ENCODE peak calls at places on chromosomes 12 and 14, in ten cellular contexts. I is naive thymus-derived CD4-positive, alpha-beta T cell; R is kidney; D is heart left ventricle; F is lower leg skin; X is fibroblast of villous mesenchyme; Y is HFF-Myc; O is foreskin fibroblast; P is fibroblast of lung; J is cardiac fibroblast. K is an unnamed sample.
A peak's percentile ranks its signal among the peaks of the same experiment; 100 is the strongest.

GRCh38 chr12:30626847-30627246 is 68.8 kb downstream of the IPO8 start:
- DNase-seq in I (no peak), R (no peak), D (no peak), F (no peak), X (no peak), Y (no peak), O (no peak), P (no peak), J (no peak), K (no peak)

GRCh38 chr14:54253195-54253947 is 143.4 kb upstream of the CDKN3 start:
- DNase-seq in I (no peak), R (no peak), D (no peak), F (no peak), X (peak; percentile 55), Y (peak; percentile 62), O (peak; percentile 89), P (peak; percentile 63), J (peak; percentile 91), K (no peak)

GRCh38 chr12:22287776-22288621 is 46.5 kb downstream of the ST8SIA1 start:
- DNase-seq in I (peak; percentile 6), R (no peak), D (no peak), F (no peak), X (no peak), Y (no peak), O (peak; percentile 40), P (peak; percentile 47), J (peak; percentile 76), K (no peak)

GRCh38 chr14:58693048-58693447 is 55.3 kb downstream of the DACT1 start:
- DNase-seq in I (no peak), R (no peak), D (no peak), F (no peak), X (no peak), Y (no peak), O (no peak), P (no peak), J (no peak), K (no peak)

GRCh38 chr12:63967358-63967757 is 122.9 kb downstream of the SRGAP1 start:
- DNase-seq in I (no peak), R (no peak), D (no peak), F (no peak), X (peak; percentile 45), Y (no peak), O (peak; percentile 61), P (peak; percentile 78), J (peak; percentile 70), K (no peak)

GRCh38 chr14:78143489-78144145 is 26.6 kb upstream of the NRXN3 start:
- DNase-seq in I (no peak), R (no peak), D (no peak), F (no peak), X (no peak), Y (no peak), O (no peak), P (no peak), J (peak; percentile 21), K (no peak)

GRCh38 chr12:30725739-30726138 is 29.0 kb downstream of the CAPRIN2 start:
- DNase-seq in I (no peak), R (no peak), D (no peak), F (no peak), X (peak; percentile 81), Y (peak; percentile 35), O (peak; percentile 77), P (peak; percentile 85), J (peak; percentile 80), K (no peak)

GRCh38 chr14:23112359-23113178 is 6.5 kb downstream of the CEBPE start:
- DNase-seq in I (no peak), R (no peak), D (no peak), F (peak; percentile 86), X (peak; percentile 31), Y (no peak), O (no peak), P (peak; percentile 21), J (no peak), K (no peak)

GRCh38 chr12:2198088-2198501 is 145.3 kb downstream of the CACNA1C start:
- DNase-seq in I (no peak), R (no peak), D (peak; percentile 51), F (no peak), X (peak; percentile 53), Y (peak; percentile 54), O (peak; percentile 64), P (peak; percentile 47), J (peak; percentile 56), K (no peak)

GRCh38 chr12:56082967-56083366 is 3.0 kb downstream of the ERBB3 start:
- DNase-seq in I (no peak), R (no peak), D (no peak), F (no peak), X (no peak), Y (no peak), O (no peak), P (no peak), J (no peak), K (no peak)

GRCh38 chr12:116538076-116538591 is 21.0 kb upstream of the MAP1LC3B2 start:
- DNase-seq in I (no peak), R (no peak), D (no peak), F (no peak), X (no peak), Y (no peak), O (no peak), P (no peak), J (no peak), K (no peak)

GRCh38 chr14:36268957-36269734 is 51.3 kb downstream of the MBIP start:
- DNase-seq in I (no peak), R (no peak), D (no peak), F (no peak), X (no peak), Y (no peak), O (no peak), P (no peak), J (no peak), K (no peak)

GRCh38 chr14:80522936-80523335 is 311.6 kb upstream of the DIO2 start:
- DNase-seq in I (no peak), R (no peak), D (no peak), F (no peak), X (no peak), Y (no peak), O (peak; percentile 55), P (peak; percentile 6), J (peak; percentile 42), K (no peak)

GRCh38 chr14:21527320-21527679 is 1.2 kb upstream of the SALL2 start:
- DNase-seq in I (no peak), R (no peak), D (no peak), F (no peak), X (no peak), Y (no peak), O (no peak), P (no peak), J (no peak), K (no peak)
- H3K4me3 ChIP-seq in I (no peak overlapping the region), R (peak overlapping the region; percentile 78), D (no peak overlapping the region), F (no peak overlapping the region), X (no peak overlapping the region), Y (no peak overlapping the region), O (no peak overlapping the region), P (no peak overlapping the region), J (no peak overlapping the region), K (no peak overlapping the region)

DNA sequence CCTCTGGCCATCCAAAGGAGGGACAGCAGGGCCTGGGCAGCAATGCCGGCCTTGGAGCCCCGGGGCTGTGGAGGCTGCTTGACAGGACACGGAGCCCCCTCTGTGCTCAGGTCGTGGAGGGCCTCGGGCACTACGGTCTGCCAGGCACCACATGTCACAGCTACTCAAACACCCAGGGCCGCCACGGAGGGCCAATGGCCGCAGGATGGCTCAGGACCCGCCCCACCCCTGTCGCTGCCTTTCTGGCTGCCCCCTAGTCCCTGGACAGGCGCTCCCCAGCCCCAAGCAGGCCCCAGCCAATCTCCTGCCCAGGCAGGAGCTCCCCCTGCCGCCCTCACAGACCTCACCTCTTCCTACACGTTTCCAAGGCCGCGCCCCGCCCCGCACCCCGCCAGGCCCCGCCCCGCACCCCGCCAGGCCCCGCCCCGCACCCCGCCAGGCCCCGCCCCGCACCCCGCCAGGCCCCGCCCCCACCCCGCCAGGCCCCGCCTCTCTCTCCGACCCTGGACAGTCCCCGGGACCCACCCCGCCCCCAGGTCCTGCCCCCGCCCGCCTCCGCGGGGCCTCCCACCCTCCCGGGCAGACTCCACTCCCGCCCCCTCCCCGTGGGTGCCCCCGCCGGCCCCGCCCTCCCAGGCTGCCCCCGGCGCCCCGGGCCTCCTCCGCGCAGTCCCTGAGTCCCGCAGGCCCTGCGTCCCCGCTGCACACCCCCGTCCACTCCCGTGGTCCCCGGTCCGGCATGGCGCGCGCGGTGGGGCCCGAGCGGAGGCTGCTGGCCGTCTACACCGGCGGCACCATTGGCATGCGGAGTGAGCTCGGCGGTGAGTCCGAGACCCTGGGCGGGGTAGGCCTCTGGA is at the start of gene ASPG:
- DNase-seq in I (no peak), R (peak; percentile 84), D (peak; percentile 54), F (no peak), X (no peak), Y (no peak), O (no peak), P (no peak), J (no peak), K (peak; percentile 76)
- H3K4me3 ChIP-seq in I (no peak within 1 kb of the TSS), R (peak within 1 kb of the TSS; percentile 41), D (peak within 1 kb of the TSS; percentile 42), F (no peak within 1 kb of the TSS), X (no peak within 1 kb of the TSS), Y (no peak within 1 kb of the TSS), O (no peak within 1 kb of the TSS), P (no peak within 1 kb of the TSS), J (no peak within 1 kb of the TSS), K (no peak within 1 kb of the TSS)

GRCh38 chr12:108568653-108569154 is 6.3 kb downstream of the ISCU start:
- DNase-seq in I (peak; percentile 89), R (no peak), D (no peak), F (peak; percentile 69), X (no peak), Y (no peak), O (no peak), P (no peak), J (no peak), K (no peak)
- H3K4me3 ChIP-seq in I (peak overlapping the region; percentile 24), R (no peak overlapping the region), D (no peak overlapping the region), F (no peak overlapping the region), X (no peak overlapping the region), Y (no peak overlapping the region), O (no peak overlapping the region), P (no peak overlapping the region), J (no peak overlapping the region), K (no peak overlapping the region)

GRCh38 chr14:70887207-70888150 is 19.8 kb upstream of the PCNX1 start:
- DNase-seq in I (no peak), R (no peak), D (no peak), F (no peak), X (peak; percentile 86), Y (no peak), O (peak; percentile 78), P (peak; percentile 94), J (peak; percentile 84), K (no peak)
- H3K4me3 ChIP-seq in I (peak overlapping the region; percentile 34), R (no peak overlapping the region), D (no peak overlapping the region), F (no peak overlapping the region), X (no peak overlapping the region), Y (no peak overlapping the region), O (no peak overlapping the region), P (no peak overlapping the region), J (no peak overlapping the region), K (no peak overlapping the region)

DNA sequence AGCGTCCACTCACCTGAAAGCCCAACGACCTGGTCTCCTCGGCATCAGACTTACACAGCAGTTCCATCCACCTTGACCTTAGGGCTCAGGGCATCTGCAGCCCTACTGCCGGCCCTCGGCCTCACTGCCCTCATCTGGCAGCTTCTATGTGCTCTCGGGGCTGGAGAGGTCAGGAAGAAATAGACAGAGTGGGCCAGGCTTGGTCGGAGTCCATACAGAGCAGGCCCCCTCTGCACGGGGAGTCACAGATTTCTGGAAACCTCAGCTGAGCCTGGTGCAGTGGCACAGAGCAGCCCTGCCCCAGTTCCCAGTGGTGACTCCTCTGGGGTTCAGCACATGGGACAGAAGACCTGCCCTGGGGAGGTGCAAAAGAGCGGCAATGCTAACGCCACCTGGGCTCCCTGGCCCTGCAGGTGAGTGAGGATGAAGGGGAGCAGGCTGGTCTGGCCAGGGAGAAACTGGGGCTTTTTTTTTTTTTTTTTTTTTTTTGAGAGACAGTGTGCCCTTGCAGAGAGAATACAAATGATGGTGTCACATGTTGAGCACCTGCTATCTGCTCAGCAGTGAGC is 190.1 kb upstream of the PRMT8 start:
- DNase-seq in I (peak; percentile 16), R (no peak), D (no peak), F (no peak), X (no peak), Y (no peak), O (no peak), P (no peak), J (no peak), K (no peak)
- H3K4me3 ChIP-seq in I (no peak overlapping the region), R (no peak overlapping the region), D (no peak overlapping the region), F (no peak overlapping the region), X (no peak overlapping the region), Y (no peak overlapping the region), O (no peak overlapping the region), P (no peak overlapping the region), J (no peak overlapping the region), K (no peak overlapping the region)